ENCODE peak calls at places on chromosomes 6 and 20, in five cellular contexts. Y, F, P, D and E are unnamed samples.
A peak's percentile ranks its signal among the peaks of the same experiment; 100 is the strongest.

GRCh38 chr6:69622230-69622629 is 174.6 kb downstream of the LMBRD1 start:
- DNase-seq in Y (no peak), D (no peak), P (no peak), F (peak; percentile 40), E (no peak)

GRCh38 chr20:45095753-45096371 is 5.1 kb downstream of the KCNS1 start:
- DNase-seq in F (peak; percentile 60), Y (no peak), P (no peak), D (peak; percentile 80), E (peak; percentile 75)

GRCh38 chr20:58717278-58718091 is 24.9 kb downstream of the NPEPL1 start:
- DNase-seq in Y (no peak), P (peak; percentile 46), F (peak; percentile 4), D (no peak), E (no peak)

GRCh38 chr6:26031151-26031594 is 56.1 kb upstream of the HFE start:
- DNase-seq in Y (no peak), P (no peak), D (no peak), F (no peak), E (peak; percentile 76)

GRCh38 chr20:34768105-34768504 is 57.3 kb downstream of the NCOA6 start:
- DNase-seq in Y (peak; percentile 33), F (no peak), P (no peak), D (no peak), E (no peak)

GRCh38 chr6:139290787-139291294 is 957 bp downstream of the TXLNB start:
- DNase-seq in P (peak; percentile 60), Y (no peak), D (no peak), F (no peak), E (peak; percentile 94)

GRCh38 chr6:149449831-149450678 is 34.8 kb downstream of the ZC3H12D start:
- DNase-seq in F (no peak), Y (no peak), D (no peak), P (peak; percentile 47), E (no peak)

GRCh38 chr6:112149719-112150263 is 62.4 kb downstream of the FAM229B start:
- DNase-seq in Y (peak; percentile 85), F (no peak), D (no peak), P (no peak), E (no peak)

GRCh38 chr6:63572733-63573139 is 456 bp downstream of the LOC128125822 start:
- DNase-seq in Y (no peak), F (no peak), P (no peak), D (peak; percentile 64), E (no peak)

GRCh38 chr6:56730663-56731529 is 88.2 kb upstream of the DST start:
- DNase-seq in D (no peak), Y (no peak), F (no peak), P (peak; percentile 17), E (no peak)

GRCh38 chr6:57432162-57432561 is 114.7 kb downstream of the PRIM2 start:
- DNase-seq in Y (peak; percentile 44), F (no peak), P (no peak), D (no peak), E (no peak)

GRCh38 chr20:57445298-57445697 is 54.1 kb downstream of the RBM38 start:
- DNase-seq in D (no peak), F (no peak), Y (peak; percentile 54), P (peak; percentile 91), E (no peak)

GRCh38 chr20:36482044-36482473 is 59.3 kb upstream of the MYL9 start:
- DNase-seq in P (peak; percentile 90), Y (no peak), F (no peak), D (no peak), E (no peak)

GRCh38 chr20:63521602-63522001 is 1.0 kb downstream of the PPDPF start:
- DNase-seq in Y (no peak), P (peak; percentile 59), F (no peak), D (peak; percentile 70), E (no peak)

GRCh38 chr20:36446557-36446956 is 94.8 kb upstream of the MYL9 start:
- DNase-seq in P (no peak), Y (no peak), F (no peak), D (no peak), E (no peak)

GRCh38 chr20:63658749-63659187 is 656 bp downstream of the RTEL1 start:
- DNase-seq in F (no peak), P (peak; percentile 77), D (no peak), Y (no peak), E (no peak)

GRCh38 chr6:134374486-134374885 is 56.6 kb upstream of the SGK1 start:
- DNase-seq in Y (no peak), D (no peak), P (no peak), F (no peak), E (no peak)

GRCh38 chr6:140079328-140079727 is 704.9 kb upstream of the CITED2 start:
- DNase-seq in D (no peak), F (no peak), Y (no peak), P (no peak), E (no peak)

GRCh38 chr20:41110930-41111577 is 26.3 kb upstream of the PLCG1 start:
- DNase-seq in D (no peak), F (no peak), Y (no peak), P (no peak), E (no peak)

GRCh38 chr6:161481786-161482516 is 208.1 kb upstream of the AGPAT4 start:
- DNase-seq in D (no peak), P (no peak), Y (no peak), F (no peak), E (no peak)

GRCh38 chr6:97177905-97178304 is 105.1 kb downstream of the MMS22L start:
- DNase-seq in D (no peak), Y (no peak), P (no peak), F (no peak), E (no peak)

GRCh38 chr6:27650620-27651370 is 177.9 kb upstream of the ZNF184 start:
- DNase-seq in D (peak; percentile 80), Y (no peak), P (no peak), F (no peak), E (peak; percentile 81)

GRCh38 chr6:45619211-45619760 is 241.6 kb upstream of the SUPT3H start:
- DNase-seq in Y (no peak), P (peak; percentile 68), D (no peak), F (no peak), E (no peak)

GRCh38 chr6:16876201-16876600 is 114.9 kb upstream of the ATXN1 start:
- DNase-seq in F (no peak), Y (no peak), D (no peak), P (no peak), E (no peak)

GRCh38 chr6:16868968-16869367 is 107.7 kb upstream of the ATXN1 start:
- DNase-seq in F (no peak), D (no peak), P (no peak), Y (no peak), E (no peak)

GRCh38 chr6:16871047-16871446 is 109.8 kb upstream of the ATXN1 start:
- DNase-seq in F (no peak), Y (no peak), P (no peak), D (no peak), E (no peak)

GRCh38 chr6:16873698-16874097 is 112.4 kb upstream of the ATXN1 start:
- DNase-seq in F (no peak), D (no peak), P (no peak), Y (no peak), E (no peak)

DNA sequence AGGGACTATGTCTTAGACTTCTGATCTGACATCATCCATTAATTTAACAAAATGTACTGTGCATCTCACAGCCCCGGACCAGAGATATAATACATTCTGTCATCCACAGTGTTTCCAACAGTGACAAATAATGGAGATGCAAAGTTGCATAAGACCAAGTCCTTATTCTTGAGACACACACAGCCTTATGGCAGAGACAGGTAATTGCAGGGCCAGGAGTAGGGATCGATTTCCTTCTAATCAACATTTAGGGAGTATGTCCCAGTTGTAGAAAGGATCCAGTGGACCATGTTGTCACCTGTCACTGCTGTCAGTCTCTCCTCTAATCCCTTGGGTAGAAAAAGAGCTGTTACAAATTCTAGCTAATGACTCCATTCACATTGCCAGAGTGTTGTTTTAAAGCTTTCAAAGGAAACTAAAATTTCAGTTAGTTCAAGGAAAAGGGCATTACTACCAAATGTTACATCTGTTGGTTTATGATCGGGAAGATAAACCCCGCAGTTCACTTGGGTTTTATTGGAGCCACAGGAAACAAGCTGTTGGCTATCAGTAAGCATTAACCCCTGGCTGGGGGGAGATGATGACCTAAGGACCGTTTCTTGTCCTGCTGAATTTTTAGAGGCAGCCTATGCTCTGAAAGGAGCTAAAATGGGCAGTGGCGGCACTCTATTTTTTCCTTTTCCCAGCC is 111.4 kb upstream of the ATXN1 start:
- DNase-seq in Y (no peak), F (no peak), P (no peak), D (no peak), E (no peak)
- H3K4me3 ChIP-seq in Y (no peak overlapping the region), F (no peak overlapping the region), P (no peak overlapping the region), D (no peak overlapping the region), E (no peak overlapping the region)

GRCh38 chr6:142304241-142304640 is 2.4 kb downstream of the ADGRG6 start:
- DNase-seq in P (no peak), Y (no peak), F (no peak), D (no peak), E (no peak)

GRCh38 chr6:142302427-142303190 is 802 bp downstream of the ADGRG6 start:
- DNase-seq in Y (no peak), P (no peak), D (no peak), F (peak; percentile 51), E (no peak)

GRCh38 chr6:142307963-142308748 is 6.3 kb downstream of the ADGRG6 start:
- DNase-seq in D (no peak), F (no peak), P (no peak), Y (no peak), E (no peak)

GRCh38 chr6:142303191-142303564 is 1.4 kb downstream of the ADGRG6 start:
- DNase-seq in D (no peak), Y (no peak), P (no peak), F (no peak), E (no peak)

DNA sequence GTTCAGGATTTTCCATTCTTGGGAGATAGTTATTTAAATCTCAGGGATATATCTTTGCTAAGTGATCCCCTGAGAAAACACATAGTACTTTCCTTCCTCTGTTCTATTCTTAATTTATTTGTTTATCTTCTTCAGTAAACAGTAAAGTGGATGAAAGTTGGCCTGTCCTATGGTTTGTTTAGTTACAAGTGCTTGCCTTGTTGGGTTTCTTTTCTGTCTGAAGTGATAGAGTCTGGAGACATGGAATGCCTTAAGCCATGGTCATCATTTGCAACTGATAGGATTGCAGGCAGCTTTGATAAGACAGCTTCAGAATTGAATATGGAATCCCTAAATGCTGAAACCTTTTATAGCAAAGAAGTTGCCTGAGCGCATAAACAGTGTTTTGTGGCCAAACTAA is 4.9 kb downstream of the ADGRG6 start:
- DNase-seq in Y (no peak), D (no peak), F (no peak), P (no peak), E (no peak)
- H3K4me3 ChIP-seq in Y (no peak overlapping the region), D (no peak overlapping the region), F (no peak overlapping the region), P (no peak overlapping the region), E (no peak overlapping the region)

GRCh38 chr6:169198885-169199284 is 54.8 kb downstream of the THBS2 start:
- DNase-seq in Y (no peak), P (no peak), F (no peak), D (no peak), E (no peak)
- H3K4me3 ChIP-seq in Y (no peak overlapping the region), P (no peak overlapping the region), F (no peak overlapping the region), D (no peak overlapping the region), E (no peak overlapping the region)

GRCh38 chr20:2690718-2691117 is 1.9 kb upstream of the EBF4 start:
- DNase-seq in F (no peak), Y (no peak), P (no peak), D (no peak), E (no peak)

GRCh38 chr20:2692036-2692885 is at the start of gene EBF4:
- DNase-seq in D (peak; percentile 78), F (peak; percentile 63), Y (no peak), P (no peak), E (no peak)

GRCh38 chr20:2691127-2691526 is 1.5 kb upstream of the EBF4 start:
- DNase-seq in Y (no peak), F (no peak), P (no peak), D (no peak), E (no peak)

GRCh38 chr20:2692886-2693285 is 306 bp downstream of the EBF4 start:
- DNase-seq in D (peak; percentile 67), Y (no peak), F (no peak), P (no peak), E (no peak)

GRCh38 chr20:2691663-2692035 is 931 bp upstream of the EBF4 start:
- DNase-seq in F (no peak), D (no peak), Y (no peak), P (no peak), E (no peak)
- H3K4me3 ChIP-seq in F (peak overlapping the region; percentile 65), D (peak overlapping the region; percentile 48), Y (peak overlapping the region; percentile 47), P (peak overlapping the region; percentile 60), E (no peak overlapping the region)